ENCODE peak calls at places on chromosomes 5 and 9, in five cellular contexts. P, W, U, H and C are unnamed samples.

GRCh38 chr5:30343707-30344106 is 849.8 kb upstream of the CDH6 start:
- DNase-seq in P (no peak), W (no peak), U (peak), H (no peak), C (no peak)

GRCh38 chr9:87141124-87141523 is 193.8 kb upstream of the GAS1 start:
- DNase-seq in P (no peak), W (no peak), U (no peak), H (no peak), C (no peak)

GRCh38 chr9:114060711-114061110 is 17.4 kb downstream of the AMBP start:
- DNase-seq in P (no peak), W (no peak), U (no peak), H (no peak), C (no peak)

GRCh38 chr5:96332535-96333396 is 100.3 kb downstream of the PCSK1 start:
- DNase-seq in P (no peak), W (no peak), U (peak), H (no peak), C (no peak)

GRCh38 chr9:129568560-129569505 is 52.1 kb downstream of the C9orf50 start:
- DNase-seq in P (no peak), W (no peak), U (no peak), H (no peak), C (no peak)

GRCh38 chr5:74543162-74543995 is 97.1 kb downstream of the ENC1 start:
- DNase-seq in P (no peak), W (no peak), U (no peak), H (peak), C (no peak)

GRCh38 chr5:172450861-172451695 is 3.2 kb downstream of the SH3PXD2B start:
- DNase-seq in P (no peak), W (peak), U (peak), H (no peak), C (no peak)

GRCh38 chr5:3394046-3394597 is 201.5 kb upstream of the IRX1 start:
- DNase-seq in P (no peak), W (no peak), U (no peak), H (no peak), C (no peak)

GRCh38 chr9:116286287-116286686 is 132.7 kb downstream of the PAPPA start:
- DNase-seq in P (no peak), W (no peak), U (no peak), H (no peak), C (no peak)

GRCh38 chr9:126053913-126054312 is 272.7 kb upstream of the MVB12B start:
- DNase-seq in P (no peak), W (peak), U (no peak), H (no peak), C (no peak)

GRCh38 chr5:169350759-169351240 is 49.9 kb upstream of the SLIT3 start:
- DNase-seq in P (no peak), W (no peak), U (no peak), H (peak), C (no peak)

GRCh38 chr9:99373912-99374311 is 151.8 kb downstream of the SEC61B start:
- DNase-seq in P (no peak), W (no peak), U (peak), H (no peak), C (no peak)

GRCh38 chr9:99103909-99104458 is 929 bp upstream of the TGFBR1 start:
- DNase-seq in P (no peak), W (peak), U (no peak), H (no peak), C (no peak)

GRCh38 chr9:4569101-4569500 is 78.8 kb downstream of the SLC1A1 start:
- DNase-seq in P (no peak), W (no peak), U (no peak), H (no peak), C (no peak)

GRCh38 chr9:130845901-130846381 is 10.9 kb downstream of the ABL1 start:
- DNase-seq in P (no peak), W (no peak), U (no peak), H (no peak), C (no peak)

GRCh38 chr5:35851282-35851681 is 5.4 kb upstream of the IL7R start:
- DNase-seq in P (no peak), W (no peak), U (no peak), H (no peak), C (no peak)

GRCh38 chr9:11457809-11458785 is 845.3 kb upstream of the PTPRD start:
- DNase-seq in P (no peak), W (no peak), U (peak), H (no peak), C (no peak)